ENCODE peak calls at places on chromosomes 3 and 15, in eight cellular contexts. G, I, R, C, V, E, F and M are unnamed samples.

GRCh38 chr3:149363053-149363452 is 14.4 kb downstream of the TM4SF1 start:
- DNase-seq in G (no peak), I (no peak), R (peak; percentile 32), C (no peak), V (no peak), E (no peak), F (no peak), M (no peak)

GRCh38 chr15:98713585-98714001 is 65.3 kb downstream of the IGF1R start:
- DNase-seq in G (no peak), I (peak; percentile 31), R (no peak), C (no peak), V (no peak), E (no peak), F (no peak), M (no peak)

GRCh38 chr3:142237891-142238290 is 12.5 kb upstream of the GK5 start:
- DNase-seq in G (no peak), I (no peak), R (no peak), C (no peak), V (no peak), E (no peak), F (no peak), M (no peak)

GRCh38 chr15:66126057-66126855 is 127.3 kb downstream of the MEGF11 start:
- DNase-seq in G (no peak), I (peak; percentile 60), R (no peak), C (no peak), V (no peak), E (no peak), F (no peak), M (no peak)

GRCh38 chr15:100663066-100663465 is 60.7 kb downstream of the ASB7 start:
- DNase-seq in G (no peak), I (no peak), R (no peak), C (no peak), V (peak; percentile 21), E (no peak), F (no peak), M (no peak)

GRCh38 chr3:107198522-107199271 is 178.5 kb upstream of the CCDC54 start:
- DNase-seq in G (peak; percentile 71), I (no peak), R (no peak), C (no peak), V (no peak), E (peak; percentile 98), F (no peak), M (no peak)

GRCh38 chr15:49742381-49742780 is 121.5 kb downstream of the DTWD1 start:
- DNase-seq in G (no peak), I (no peak), R (peak; percentile 52), C (no peak), V (no peak), E (no peak), F (no peak), M (no peak)

GRCh38 chr15:56234804-56235203 is 8.9 kb downstream of the RFX7 start:
- DNase-seq in G (no peak), I (no peak), R (no peak), C (no peak), V (no peak), E (no peak), F (no peak), M (no peak)

GRCh38 chr3:71680588-71680987 is 44.6 kb downstream of the EIF4E3 start:
- DNase-seq in G (no peak), I (no peak), R (no peak), C (no peak), V (no peak), E (peak; percentile 80), F (no peak), M (no peak)

GRCh38 chr3:165837058-165837525 is at the start of gene BCHE:
- DNase-seq in G (no peak), I (no peak), R (peak; percentile 34), C (no peak), V (no peak), E (peak; percentile 89), F (no peak), M (no peak)

GRCh38 chr3:111864821-111865656 is 6.0 kb downstream of the PHLDB2 start:
- DNase-seq in G (peak; percentile 63), I (no peak), R (no peak), C (no peak), V (no peak), E (peak; percentile 80), F (no peak), M (no peak)

DNA sequence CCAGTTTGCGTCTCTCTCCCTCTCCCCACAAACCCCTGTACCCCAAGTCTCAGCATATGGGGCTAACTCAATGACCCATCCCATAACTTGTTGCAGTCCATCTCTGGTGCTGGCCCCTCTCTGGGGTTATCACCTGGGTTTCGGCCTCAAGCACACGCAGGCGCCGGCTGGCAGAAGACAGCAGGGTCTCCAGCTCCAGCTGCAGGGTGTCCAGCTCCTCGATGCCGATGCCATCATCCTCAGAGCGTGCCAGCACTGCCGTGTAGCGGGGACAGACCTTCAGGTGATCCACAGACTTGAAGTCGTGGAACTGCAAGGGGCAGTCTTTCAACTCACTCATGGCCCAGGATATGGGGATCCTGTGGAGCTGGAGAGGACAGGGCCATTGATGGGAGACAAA is 1.1 kb downstream of the TADA3 start:
- DNase-seq in G (no peak), I (no peak), R (no peak), C (no peak), V (no peak), E (no peak), F (no peak), M (no peak)
- H3K4me3 ChIP-seq in G (no peak overlapping the region), I (peak overlapping the region; percentile 96), R (no peak overlapping the region), C (no peak overlapping the region), V (peak overlapping the region; percentile 99), E (no peak overlapping the region), F (no peak overlapping the region), M (no peak overlapping the region)

GRCh38 chr3:13826672-13827071 is 53.2 kb downstream of the WNT7A start:
- DNase-seq in G (no peak), I (no peak), R (no peak), C (no peak), V (no peak), E (no peak), F (no peak), M (no peak)

GRCh38 chr3:13827699-13828098 is 52.2 kb downstream of the WNT7A start:
- DNase-seq in G (no peak), I (no peak), R (no peak), C (no peak), V (no peak), E (no peak), F (no peak), M (no peak)

GRCh38 chr3:13829311-13829710 is 50.6 kb downstream of the WNT7A start:
- DNase-seq in G (no peak), I (no peak), R (no peak), C (no peak), V (no peak), E (no peak), F (no peak), M (no peak)

GRCh38 chr3:13827256-13827655 is 52.6 kb downstream of the WNT7A start:
- DNase-seq in G (no peak), I (no peak), R (no peak), C (no peak), V (no peak), E (no peak), F (no peak), M (peak; percentile 59)

GRCh38 chr3:13828501-13828900 is 51.4 kb downstream of the WNT7A start:
- DNase-seq in G (no peak), I (no peak), R (no peak), C (no peak), V (no peak), E (no peak), F (no peak), M (no peak)
- H3K4me1 ChIP-seq in G (no peaks in the 10 kb centered on the region), I (no peaks in the 10 kb centered on the region), R (no peaks in the 10 kb centered on the region), C (no peaks in the 10 kb centered on the region), V (no peaks in the 10 kb centered on the region), E (no peaks in the 10 kb centered on the region), F (no peaks in the 10 kb centered on the region), M (no peaks in the 10 kb centered on the region)

GRCh38 chr3:17928502-17929145 is 186.2 kb upstream of the TBC1D5 start:
- DNase-seq in G (no peak), I (no peak), R (no peak), C (no peak), V (no peak), E (no peak), F (no peak), M (no peak)
- H3K27ac ChIP-seq in G (no peak overlapping the region), I (no peak overlapping the region), R (no peak overlapping the region), C (no peak overlapping the region), V (no peak overlapping the region), E (no peak overlapping the region), F (no peak overlapping the region), M (no peak overlapping the region)

DNA sequence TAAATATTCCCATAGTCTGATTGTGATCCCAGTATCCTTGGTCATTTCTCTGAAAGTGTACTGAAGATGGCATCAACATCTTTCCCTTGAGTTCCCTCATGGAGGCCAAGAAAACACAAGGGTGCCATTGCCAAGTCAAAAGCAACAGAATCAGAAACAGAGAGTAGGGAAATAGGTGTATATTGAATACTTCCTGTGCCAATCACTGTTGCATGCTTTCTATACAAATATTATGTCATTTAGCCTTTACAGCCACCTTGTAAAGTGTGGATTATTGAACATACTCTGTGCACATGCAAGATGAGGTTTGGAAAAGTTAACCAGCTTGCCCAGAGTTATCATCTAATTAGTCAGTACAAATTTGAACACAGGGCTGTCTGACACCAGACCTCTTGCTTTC is 117.9 kb downstream of the MAP2K5 start:
- DNase-seq in G (no peak), I (no peak), R (no peak), C (no peak), V (no peak), E (no peak), F (no peak), M (no peak)
- H3K4me3 ChIP-seq in G (no peak overlapping the region), I (no peak overlapping the region), R (no peak overlapping the region), C (no peak overlapping the region), V (no peak overlapping the region), E (no peak overlapping the region), F (no peak overlapping the region), M (no peak overlapping the region)